ENCODE peak calls at places on chromosomes 12 and 14, in six cellular contexts. B is osteocyte, M is right lobe of liver, C is uterus, E is KBM-7, D is GM23248. Z is an unnamed sample.

GRCh38 chr12:130473266-130473665 is 135.6 kb downstream of the PIWIL1 start:
- DNase-seq in B (no peak), M (no peak), C (no peak), E (no peak), D (no peak), Z (no peak)

GRCh38 chr12:131202592-131203378 is 249.1 kb downstream of the ADGRD1 start:
- DNase-seq in B (peak; percentile 70), M (no peak), C (no peak), E (no peak), D (no peak), Z (peak; percentile 53)

GRCh38 chr12:1540690-1541089 is 53.7 kb downstream of the FBXL14 start:
- DNase-seq in B (no peak), M (no peak), C (no peak), E (no peak), D (peak; percentile 65), Z (no peak)

GRCh38 chr12:57152408-57153038 is 5.1 kb upstream of the LRP1-AS start:
- DNase-seq in B (no peak), M (peak; percentile 32), C (peak; percentile 75), E (no peak), D (peak; percentile 80), Z (peak; percentile 89)

GRCh38 chr12:49049566-49050224 is 10.9 kb downstream of the KMT2D start:
- DNase-seq in B (no peak), M (no peak), C (peak; percentile 50), E (no peak), D (peak; percentile 61), Z (no peak)

GRCh38 chr12:115947696-115948062 is 329.8 kb downstream of the MED13L start:
- DNase-seq in B (no peak), M (no peak), C (no peak), E (no peak), D (no peak), Z (no peak)

GRCh38 chr12:93766802-93767523 is 89.8 kb downstream of the CRADD start:
- DNase-seq in B (no peak), M (no peak), C (no peak), E (peak; percentile 75), D (peak; percentile 83), Z (no peak)

GRCh38 chr14:95294834-95295599 is 24.7 kb downstream of the CLMN start:
- DNase-seq in B (no peak), M (peak; percentile 62), C (no peak), E (no peak), D (peak; percentile 40), Z (peak; percentile 55)

GRCh38 chr14:91143862-91144261 is 30.0 kb downstream of the DGLUCY start:
- DNase-seq in B (no peak), M (peak; percentile 62), C (no peak), E (no peak), D (no peak), Z (peak; percentile 86)

GRCh38 chr12:93200291-93200917 is 177.3 kb upstream of the NUDT4 start:
- DNase-seq in B (no peak), M (no peak), C (no peak), E (no peak), D (no peak), Z (no peak)

GRCh38 chr12:15336772-15337553 is 14.7 kb downstream of the PTPRO start:
- DNase-seq in B (no peak), M (no peak), C (no peak), E (no peak), D (peak; percentile 74), Z (no peak)

GRCh38 chr12:109461049-109461845 is 15.9 kb downstream of the KCTD10 start:
- DNase-seq in B (no peak), M (peak; percentile 40), C (no peak), E (peak; percentile 70), D (peak; percentile 42), Z (no peak)

GRCh38 chr12:6342140-6342889 is 439 bp upstream of the TNFRSF1A start:
- DNase-seq in B (no peak), M (no peak), C (no peak), E (no peak), D (no peak), Z (no peak)

GRCh38 chr12:115232455-115233156 is 548.6 kb upstream of the TBX3 start:
- DNase-seq in B (no peak), M (no peak), C (no peak), E (no peak), D (peak; percentile 88), Z (no peak)

GRCh38 chr12:42140901-42141300 is 3.8 kb downstream of the GXYLT1 start:
- DNase-seq in B (no peak), M (no peak), C (no peak), E (no peak), D (peak; percentile 44), Z (no peak)

GRCh38 chr12:10190558-10191388 is 11.9 kb downstream of the TMEM52B start:
- DNase-seq in B (no peak), M (peak; percentile 35), C (peak; percentile 36), E (peak; percentile 67), D (peak; percentile 83), Z (peak; percentile 56)

GRCh38 chr14:64296561-64296960 is 2.4 kb upstream of the ESR2 start:
- DNase-seq in B (peak; percentile 3), M (no peak), C (no peak), E (no peak), D (no peak), Z (no peak)

GRCh38 chr14:76955575-76956252 is 72.8 kb downstream of the IRF2BPL start:
- DNase-seq in B (no peak), M (peak; percentile 55), C (no peak), E (peak; percentile 89), D (peak; percentile 89), Z (peak; percentile 38)

GRCh38 chr14:23387916-23388882 is 11.4 kb downstream of the CMTM5 start:
- DNase-seq in B (no peak), M (no peak), C (no peak), E (no peak), D (no peak), Z (no peak)

GRCh38 chr12:43856932-43857331 is 21.1 kb downstream of the TMEM117 start:
- DNase-seq in B (no peak), M (no peak), C (no peak), E (no peak), D (no peak), Z (no peak)

GRCh38 chr14:103250181-103250580 is 83.9 kb upstream of the EIF5 start:
- DNase-seq in B (no peak), M (no peak), C (no peak), E (no peak), D (no peak), Z (no peak)

GRCh38 chr14:50954811-50955372 is 10.6 kb upstream of the PYGL start:
- DNase-seq in B (no peak), M (no peak), C (no peak), E (peak; percentile 48), D (peak; percentile 85), Z (no peak)

GRCh38 chr12:6372403-6373003 is 2.9 kb downstream of the SCNN1A start:
- DNase-seq in B (no peak), M (no peak), C (peak; percentile 24), E (peak; percentile 84), D (peak; percentile 82), Z (peak; percentile 48)

GRCh38 chr12:1806301-1807106 is 13.9 kb upstream of the LRTM2 start:
- DNase-seq in B (no peak), M (peak; percentile 12), C (peak; percentile 14), E (peak; percentile 47), D (peak; percentile 71), Z (no peak)

GRCh38 chr12:54983536-54984102 is 943 bp downstream of the TESPA1 start:
- DNase-seq in B (no peak), M (no peak), C (no peak), E (no peak), D (no peak), Z (no peak)

GRCh38 chr12:40583743-40584142 is 108.5 kb upstream of the CNTN1 start:
- DNase-seq in B (no peak), M (no peak), C (no peak), E (no peak), D (no peak), Z (no peak)

GRCh38 chr14:48331421-48331820 is 656.0 kb upstream of the MDGA2 start:
- DNase-seq in B (no peak), M (no peak), C (no peak), E (no peak), D (no peak), Z (no peak)

GRCh38 chr12:25699454-25699853 is 146.4 kb upstream of the LMNTD1 start:
- DNase-seq in B (no peak), M (no peak), C (no peak), E (no peak), D (peak; percentile 41), Z (no peak)